ENCODE peak calls at places on chromosomes 7 and 10, in eight cellular contexts. V, O, P, Q, R, Y, D and T are unnamed samples.

GRCh38 chr7:85554294-85554877 is 367.5 kb upstream of the SEMA3D start:
- DNase-seq in V (peak; percentile 66), O (peak; percentile 73), P (no peak), Q (peak; percentile 16), R (peak; percentile 88), Y (no peak), D (no peak), T (no peak)

GRCh38 chr10:35422236-35422635 is 85.9 kb downstream of the CCNY start:
- DNase-seq in V (no peak), O (no peak), P (no peak), Q (no peak), R (no peak), Y (no peak), D (no peak), T (no peak)

GRCh38 chr10:120606051-120606764 is 149.2 kb downstream of the PLPP4 start:
- DNase-seq in V (no peak), O (no peak), P (no peak), Q (no peak), R (no peak), Y (no peak), D (no peak), T (no peak)

GRCh38 chr7:106737202-106737562 is 76.2 kb upstream of the CCDC71L start:
- DNase-seq in V (no peak), O (peak; percentile 20), P (no peak), Q (no peak), R (peak; percentile 63), Y (no peak), D (no peak), T (no peak)

GRCh38 chr10:69861251-69862240 is 59.8 kb downstream of the COL13A1 start:
- DNase-seq in V (peak; percentile 73), O (peak; percentile 62), P (no peak), Q (no peak), R (peak; percentile 83), Y (no peak), D (no peak), T (no peak)

GRCh38 chr10:30999084-30999712 is 32.5 kb downstream of the ZNF438 start:
- DNase-seq in V (no peak), O (peak; percentile 27), P (no peak), Q (no peak), R (peak; percentile 77), Y (no peak), D (no peak), T (no peak)

GRCh38 chr10:133034092-133034491 is 53.6 kb upstream of the ADGRA1 start:
- DNase-seq in V (no peak), O (no peak), P (no peak), Q (no peak), R (no peak), Y (no peak), D (no peak), T (no peak)

GRCh38 chr10:85510682-85511081 is 855.9 kb downstream of the GRID1 start:
- DNase-seq in V (no peak), O (no peak), P (no peak), Q (no peak), R (no peak), Y (no peak), D (no peak), T (no peak)

GRCh38 chr7:112286294-112287086 is 80.0 kb downstream of the ZNF277 start:
- DNase-seq in V (no peak), O (no peak), P (no peak), Q (peak; percentile 90), R (no peak), Y (no peak), D (no peak), T (no peak)

GRCh38 chr7:135716677-135717238 is 11.2 kb downstream of the SLC13A4 start:
- DNase-seq in V (peak; percentile 20), O (peak; percentile 56), P (no peak), Q (peak; percentile 62), R (peak; percentile 94), Y (no peak), D (no peak), T (no peak)